ENCODE peak calls at places on chromosomes 7 and 10, in seven cellular contexts. V is stimulated activated CD4-positive, alpha-beta T cell treated with anti-CD3 and anti-CD28 coated beads, TNF-alpha, amount 100 ng/mL, for 1 hour; I is ELR; W is aorta; M is endodermal cell; C is fibroblast of mammary gland; U is left ventricle myocardium inferior. Z is an unnamed sample.

GRCh38 chr7:132655071-132655761 is 78.9 kb upstream of the PLXNA4 start:
- DNase-seq in V (peak), I (peak), W (no peak), M (peak), C (peak), U (peak), Z (peak)

GRCh38 chr10:47438857-47439474 is 44.9 kb downstream of the ANXA8 start:
- DNase-seq in V (no peak), I (peak), W (no peak), M (peak), C (peak), U (no peak), Z (no peak)

GRCh38 chr7:157250605-157251228 is 86.1 kb upstream of the DNAJB6 start:
- DNase-seq in V (peak), I (peak), W (peak), M (peak), C (peak), U (no peak), Z (no peak)

GRCh38 chr10:75708060-75708459 is 276.6 kb downstream of the LRMDA start:
- DNase-seq in V (no peak), I (no peak), W (no peak), M (no peak), C (no peak), U (no peak), Z (no peak)

GRCh38 chr10:74418285-74418872 is 267.4 kb downstream of the ADK start:
- DNase-seq in V (no peak), I (no peak), W (no peak), M (no peak), C (no peak), U (no peak), Z (no peak)

GRCh38 chr7:152735443-152736004 is 24.0 kb upstream of the ACTR3B start:
- DNase-seq in V (no peak), I (no peak), W (no peak), M (peak), C (no peak), U (no peak), Z (no peak)

GRCh38 chr7:73809454-73810090 is 21.2 kb upstream of the CLDN4 start:
- DNase-seq in V (no peak), I (no peak), W (peak), M (no peak), C (peak), U (no peak), Z (peak)

GRCh38 chr7:74280985-74281384 is 8.2 kb upstream of the CLIP2 start:
- DNase-seq in V (no peak), I (peak), W (no peak), M (no peak), C (peak), U (no peak), Z (no peak)

GRCh38 chr10:113475381-113475807 is 77.5 kb upstream of the HABP2 start:
- DNase-seq in V (no peak), I (peak), W (no peak), M (no peak), C (peak), U (no peak), Z (no peak)

GRCh38 chr10:5776150-5776880 is 36.9 kb downstream of the GDI2 start:
- DNase-seq in V (no peak), I (no peak), W (no peak), M (peak), C (no peak), U (no peak), Z (no peak)

GRCh38 chr7:88184848-88185304 is 35.0 kb downstream of the SRI start:
- DNase-seq in V (no peak), I (peak), W (peak), M (no peak), C (peak), U (no peak), Z (no peak)

GRCh38 chr7:2661602-2662272 is 26.3 kb upstream of the AMZ1 start:
- DNase-seq in V (no peak), I (no peak), W (peak), M (peak), C (no peak), U (no peak), Z (no peak)

GRCh38 chr7:142535123-142535779 is 214.0 kb upstream of the PRSS1 start:
- DNase-seq in V (peak), I (peak), W (no peak), M (peak), C (peak), U (peak), Z (no peak)

GRCh38 chr10:28963539-28964221 is 286.4 kb downstream of the BAMBI start:
- DNase-seq in V (no peak), I (no peak), W (no peak), M (no peak), C (no peak), U (no peak), Z (no peak)

GRCh38 chr7:7181519-7182155 is 707 bp upstream of the C1GALT1 start:
- DNase-seq in V (peak), I (peak), W (peak), M (peak), C (peak), U (no peak), Z (peak)

GRCh38 chr10:71547841-71548493 is 151.2 kb downstream of the CDH23 start:
- DNase-seq in V (no peak), I (peak), W (no peak), M (no peak), C (peak), U (peak), Z (no peak)

GRCh38 chr10:18043148-18043547 is 91.4 kb downstream of the SLC39A12 start:
- DNase-seq in V (no peak), I (peak), W (no peak), M (no peak), C (peak), U (no peak), Z (no peak)

GRCh38 chr7:131066635-131067034 is 261.0 kb upstream of the MKLN1 start:
- DNase-seq in V (no peak), I (peak), W (no peak), M (no peak), C (peak), U (no peak), Z (no peak)

GRCh38 chr7:129774871-129775694 is 163.6 kb downstream of the NRF1 start:
- DNase-seq in V (no peak), I (no peak), W (no peak), M (peak), C (no peak), U (no peak), Z (no peak)

GRCh38 chr10:103851261-103851660 is 4.1 kb downstream of the SH3PXD2A start:
- DNase-seq in V (no peak), I (no peak), W (no peak), M (no peak), C (no peak), U (no peak), Z (peak)

GRCh38 chr10:29734980-29735627 is 100.3 kb upstream of the SVIL start:
- DNase-seq in V (peak), I (peak), W (peak), M (peak), C (no peak), U (peak), Z (peak)

GRCh38 chr7:71497233-71497946 is 365.4 kb downstream of the GALNT17 start:
- DNase-seq in V (no peak), I (no peak), W (no peak), M (no peak), C (peak), U (peak), Z (no peak)

GRCh38 chr10:84173543-84173942 is at the start of gene GPR15LG:
- DNase-seq in V (no peak), I (no peak), W (no peak), M (peak), C (no peak), U (no peak), Z (no peak)

GRCh38 chr7:80659120-80660055 is 20.9 kb downstream of the CD36 start:
- DNase-seq in V (no peak), I (peak), W (no peak), M (no peak), C (peak), U (no peak), Z (no peak)

GRCh38 chr7:150351587-150352194 is 10.3 kb upstream of the RARRES2 start:
- DNase-seq in V (no peak), I (no peak), W (peak), M (no peak), C (no peak), U (no peak), Z (peak)